ENCODE peak calls at places on chromosomes 12 and 14, in eight cellular contexts. K is left ventricle myocardium inferior, P is Calu3, Y is sigmoid colon, C is B cell, T is ovary, J is upper lobe of right lung, E is fibroblast of lung. Z is an unnamed sample.

GRCh38 chr14:95545769-95546168 is 10.9 kb downstream of the GLRX5 start:
- DNase-seq in P (no peak), T (no peak), J (no peak), E (peak; percentile 95), C (no peak), Y (no peak), K (no peak), Z (peak; percentile 32)

GRCh38 chr14:71668186-71668912 is 263.9 kb upstream of the RGS6 start:
- DNase-seq in C (no peak), Y (no peak), E (peak; percentile 19), T (no peak), J (no peak), K (no peak), P (no peak), Z (no peak)

GRCh38 chr12:65608319-65608916 is 215.9 kb upstream of the HMGA2 start:
- DNase-seq in J (no peak), C (no peak), E (no peak), Y (no peak), K (no peak), T (no peak), P (no peak), Z (no peak)

GRCh38 chr12:89351489-89352241 is 636 bp downstream of the DUSP6 start:
- DNase-seq in P (peak; percentile 39), J (peak; percentile 79), E (peak; percentile 45), T (peak; percentile 48), K (peak; percentile 31), Y (peak; percentile 71), C (peak; percentile 66), Z (no peak)

GRCh38 chr12:58172433-58173073 is 231.2 kb downstream of the ATP23 start:
- DNase-seq in Y (no peak), K (no peak), E (no peak), C (no peak), P (no peak), T (no peak), J (no peak), Z (no peak)

GRCh38 chr14:101008196-101008595 is 104.7 kb upstream of the RTL1 start:
- DNase-seq in T (peak; percentile 5), C (no peak), E (no peak), Y (no peak), P (no peak), K (no peak), J (peak; percentile 53), Z (no peak)

GRCh38 chr12:9076733-9077575 is 38.8 kb downstream of the A2M start:
- DNase-seq in C (no peak), J (no peak), P (no peak), T (no peak), E (no peak), K (no peak), Y (no peak), Z (no peak)

GRCh38 chr12:63124778-63125177 is 26.2 kb downstream of the AVPR1A start:
- DNase-seq in T (no peak), P (no peak), Y (no peak), E (no peak), C (no peak), K (no peak), J (no peak), Z (no peak)

GRCh38 chr12:105469701-105470100 is 139.2 kb downstream of the C12orf75 start:
- DNase-seq in Y (no peak), T (no peak), P (no peak), J (no peak), K (no peak), C (no peak), E (no peak), Z (no peak)

GRCh38 chr14:76827696-76828301 is 1.6 kb downstream of the LRRC74A start:
- DNase-seq in P (no peak), C (no peak), Y (no peak), J (no peak), E (no peak), K (peak; percentile 64), T (no peak), Z (no peak)

GRCh38 chr12:52264435-52264825 is 10.0 kb upstream of the KRT86 start:
- DNase-seq in T (no peak), E (peak; percentile 62), C (no peak), Y (peak; percentile 3), J (no peak), P (no peak), K (no peak), Z (no peak)

GRCh38 chr14:101215936-101216335 is 312.4 kb upstream of the RTL1 start:
- DNase-seq in Y (peak; percentile 40), C (no peak), P (no peak), K (no peak), T (no peak), J (no peak), E (no peak), Z (no peak)

GRCh38 chr14:63544641-63545234 is 1.6 kb upstream of the PPP2R5E start:
- DNase-seq in E (peak; percentile 63), K (no peak), C (no peak), J (no peak), T (no peak), P (peak; percentile 6), Y (no peak), Z (no peak)

GRCh38 chr12:34404377-34405285 is 382.3 kb downstream of the ALG10 start:
- DNase-seq in T (peak; percentile 1), K (peak; percentile 1), P (no peak), C (no peak), J (peak; percentile 23), Y (peak; percentile 38), E (no peak), Z (no peak)

GRCh38 chr12:4386756-4387155 is 7.2 kb upstream of the FGF23 start:
- DNase-seq in J (no peak), C (no peak), E (no peak), P (no peak), K (no peak), T (no peak), Y (no peak), Z (no peak)

GRCh38 chr12:14258468-14258947 is 107.0 kb upstream of the ATF7IP start:
- DNase-seq in J (no peak), C (no peak), P (no peak), K (no peak), Y (no peak), T (peak; percentile 33), E (no peak), Z (no peak)

GRCh38 chr12:81668475-81668874 is 90.7 kb downstream of the PPFIA2 start:
- DNase-seq in K (no peak), E (peak; percentile 80), P (peak; percentile 43), J (no peak), Y (no peak), C (no peak), T (no peak), Z (peak; percentile 16)

GRCh38 chr12:112843272-112843671 is 51.7 kb downstream of the RPH3A start:
- DNase-seq in Y (no peak), E (no peak), J (no peak), P (no peak), C (no peak), T (no peak), K (no peak), Z (no peak)

GRCh38 chr12:3244219-3244750 is 167.1 kb downstream of the TSPAN9 start:
- DNase-seq in Y (no peak), E (no peak), K (no peak), J (no peak), T (no peak), P (no peak), C (no peak), Z (no peak)

GRCh38 chr14:24874514-24875202 is 175.3 kb downstream of the STXBP6 start:
- DNase-seq in K (no peak), P (no peak), E (no peak), T (no peak), J (no peak), C (no peak), Y (no peak), Z (no peak)

GRCh38 chr12:106282457-106283097 is 20.0 kb upstream of the TCP11L2 start:
- DNase-seq in E (peak; percentile 72), T (peak; percentile 28), Y (peak; percentile 67), P (peak; percentile 63), C (peak; percentile 47), J (no peak), K (peak; percentile 38), Z (no peak)

DNA sequence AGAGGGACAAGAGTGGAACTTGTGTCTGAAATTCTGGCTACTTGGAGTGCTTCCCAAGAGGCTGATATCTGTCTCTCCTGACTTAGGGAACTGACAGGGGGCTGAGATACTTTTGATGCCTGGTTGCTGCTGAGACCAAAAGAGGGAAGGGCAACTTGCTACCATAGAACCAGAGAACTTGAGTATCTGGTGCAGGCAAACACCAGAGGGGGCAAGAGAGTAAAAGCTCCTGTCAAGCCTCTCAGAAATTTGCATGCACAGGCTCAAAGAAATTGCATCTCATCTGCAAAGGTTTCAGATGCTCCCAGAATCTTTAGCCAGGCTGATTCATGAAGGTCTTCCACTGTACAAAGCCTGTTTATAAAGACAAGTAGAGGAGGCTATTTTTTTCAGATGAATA is 391.3 kb upstream of the FOXG1 start:
- DNase-seq in K (no peak), C (no peak), E (peak; percentile 23), Y (no peak), P (peak; percentile 66), T (no peak), J (no peak), Z (no peak)
- TF ChIP-seq CTCF in K (no peak), C (no peak), E (peak; percentile 36), Y (no peak), P (peak; percentile 54), T (no peak), J (peak; percentile 37), Z (no peak)

DNA sequence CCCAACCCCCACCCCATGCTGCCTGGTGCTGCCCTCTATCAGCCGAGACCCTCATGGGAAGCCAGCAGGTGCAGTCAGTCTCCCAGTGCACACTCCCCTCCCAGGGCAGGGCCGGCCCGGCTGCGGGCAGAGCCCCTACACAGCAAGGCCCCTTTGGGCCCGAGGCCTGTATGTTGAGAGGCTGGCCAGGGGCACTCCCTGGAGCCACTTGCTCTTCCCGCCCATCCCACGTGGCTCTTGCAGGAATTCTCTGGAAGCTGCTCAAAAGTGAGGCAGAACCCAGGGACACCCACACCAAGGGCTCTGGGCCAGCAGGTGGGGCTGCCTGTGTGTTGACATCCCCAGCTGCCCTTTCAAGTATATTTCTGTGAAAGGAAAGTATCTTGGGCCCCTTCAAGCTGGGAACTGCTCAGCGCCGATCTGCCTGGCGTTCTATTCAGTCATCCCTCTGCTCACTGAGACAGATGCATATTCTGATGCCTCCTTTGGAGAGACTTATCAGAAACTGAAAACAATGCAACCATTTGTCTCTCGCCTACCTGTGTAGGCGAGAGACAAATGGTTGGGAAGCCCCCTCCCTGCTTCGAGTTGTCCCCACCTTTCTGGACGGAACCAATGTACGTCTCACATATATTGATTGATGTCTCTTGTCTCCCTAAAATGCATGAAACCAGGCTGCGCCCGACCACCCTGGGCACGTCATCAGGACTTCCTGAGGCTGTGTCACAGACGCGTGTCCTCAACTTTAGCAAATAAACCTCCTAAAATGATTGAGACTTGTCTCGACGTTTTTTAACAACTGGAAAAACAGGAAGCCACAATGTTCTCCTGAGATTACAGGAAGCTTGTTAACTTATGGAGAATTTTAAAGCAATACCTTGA is 6.0 kb downstream of the GPR132 start:
- DNase-seq in T (no peak), C (peak; percentile 47), P (no peak), E (no peak), J (peak; percentile 87), K (peak; percentile 48), Y (no peak), Z (no peak)
- TF ChIP-seq CTCF in T (no peak), C (peak; percentile 16), P (no peak), E (no peak), J (no peak), K (peak; percentile 35), Y (no peak), Z (no peak)

GRCh38 chr14:91714805-91715204 is 17.1 kb downstream of the CATSPERB start:
- DNase-seq in E (no peak), P (peak; percentile 9), K (no peak), J (no peak), C (no peak), Y (no peak), T (no peak), Z (no peak)
- TF ChIP-seq CTCF in E (no peak), P (no peak), K (no peak), J (no peak), C (no peak), Y (no peak), T (no peak), Z (no peak)

GRCh38 chr12:123384994-123385376 is 1.1 kb downstream of the KMT5A start:
- DNase-seq in J (no peak), E (peak; percentile 64), Y (no peak), C (no peak), T (no peak), P (no peak), K (no peak), Z (no peak)
- TF ChIP-seq CTCF in J (no peak), E (no peak), Y (no peak), C (no peak), T (no peak), P (no peak), K (no peak), Z (peak; percentile 8)